ENCODE peak calls at places on chromosomes 4 and X, in eight cellular contexts. One of them, this sample, is unnamed.

GRCh38 chr4:66842401-66842800 is 702.9 kb downstream of the CENPC start:
- DNase-seq in astrocyte of the spinal cord: no peak
- DNase-seq in lower leg skin: no peak
- DNase-seq in fibroblast of the aortic adventitia: no peak
- DNase-seq in omental fat pad: no peak
- DNase-seq in suprapubic skin: no peak
- DNase-seq in fibroblast of lung: no peak
- DNase-seq in neural crest cell: no peak
- DNase-seq in this sample: no peak

GRCh38 chrX:20320461-20321159 is 53.9 kb upstream of the RPS6KA3 start:
- DNase-seq in neural crest cell: no peak
- DNase-seq in lower leg skin: no peak
- DNase-seq in omental fat pad: no peak
- DNase-seq in suprapubic skin: no peak
- DNase-seq in astrocyte of the spinal cord: no peak
- DNase-seq in fibroblast of lung: no peak
- DNase-seq in fibroblast of the aortic adventitia: no peak
- DNase-seq in this sample: no peak

GRCh38 chr4:89949782-89950387 is 55.2 kb downstream of the MMRN1 start:
- DNase-seq in fibroblast of the aortic adventitia: no peak
- DNase-seq in suprapubic skin: no peak
- DNase-seq in lower leg skin: no peak
- DNase-seq in fibroblast of lung: no peak
- DNase-seq in omental fat pad: no peak
- DNase-seq in neural crest cell: no peak
- DNase-seq in astrocyte of the spinal cord: no peak
- DNase-seq in this sample: no peak

GRCh38 chr4:32858971-32859370 is 2138.8 kb downstream of the PCDH7 start:
- DNase-seq in astrocyte of the spinal cord: peak
- DNase-seq in fibroblast of the aortic adventitia: peak
- DNase-seq in neural crest cell: no peak
- DNase-seq in lower leg skin: no peak
- DNase-seq in omental fat pad: no peak
- DNase-seq in fibroblast of lung: peak
- DNase-seq in suprapubic skin: no peak
- DNase-seq in this sample: no peak

GRCh38 chr4:13261486-13262257 is 222.5 kb downstream of the RAB28 start:
- DNase-seq in astrocyte of the spinal cord: no peak
- DNase-seq in lower leg skin: no peak
- DNase-seq in fibroblast of lung: peak
- DNase-seq in omental fat pad: no peak
- DNase-seq in neural crest cell: no peak
- DNase-seq in fibroblast of the aortic adventitia: no peak
- DNase-seq in suprapubic skin: no peak
- DNase-seq in this sample: no peak

GRCh38 chr4:86358176-86358701 is 1.6 kb downstream of the MAPK10 start:
- DNase-seq in fibroblast of the aortic adventitia: peak
- DNase-seq in astrocyte of the spinal cord: no peak
- DNase-seq in fibroblast of lung: peak
- DNase-seq in omental fat pad: no peak
- DNase-seq in lower leg skin: no peak
- DNase-seq in neural crest cell: no peak
- DNase-seq in suprapubic skin: no peak
- DNase-seq in this sample: no peak

GRCh38 chrX:124981420-124981819 is 338.3 kb upstream of the TEX13C start:
- DNase-seq in fibroblast of the aortic adventitia: no peak
- DNase-seq in fibroblast of lung: no peak
- DNase-seq in lower leg skin: no peak
- DNase-seq in omental fat pad: no peak
- DNase-seq in suprapubic skin: no peak
- DNase-seq in neural crest cell: no peak
- DNase-seq in astrocyte of the spinal cord: no peak
- DNase-seq in this sample: no peak

GRCh38 chr4:110516106-110516922 is 40.4 kb downstream of the ENPEP start:
- DNase-seq in astrocyte of the spinal cord: peak
- DNase-seq in neural crest cell: peak
- DNase-seq in lower leg skin: peak
- DNase-seq in omental fat pad: peak
- DNase-seq in fibroblast of the aortic adventitia: peak
- DNase-seq in fibroblast of lung: peak
- DNase-seq in suprapubic skin: no peak
- DNase-seq in this sample: no peak

GRCh38 chrX:47817421-47817820 is 19.3 kb upstream of the ZNF81 start:
- DNase-seq in neural crest cell: no peak
- DNase-seq in fibroblast of lung: no peak
- DNase-seq in astrocyte of the spinal cord: no peak
- DNase-seq in lower leg skin: no peak
- DNase-seq in omental fat pad: no peak
- DNase-seq in fibroblast of the aortic adventitia: peak
- DNase-seq in suprapubic skin: no peak
- DNase-seq in this sample: no peak

GRCh38 chr4:56253631-56254241 is 133.6 kb downstream of the AASDH start:
- DNase-seq in suprapubic skin: no peak
- DNase-seq in neural crest cell: no peak
- DNase-seq in astrocyte of the spinal cord: no peak
- DNase-seq in lower leg skin: no peak
- DNase-seq in omental fat pad: no peak
- DNase-seq in fibroblast of lung: no peak
- DNase-seq in fibroblast of the aortic adventitia: no peak
- DNase-seq in this sample: no peak

GRCh38 chr4:182495111-182495510 is 251.9 kb downstream of the TENM3 start:
- DNase-seq in fibroblast of lung: no peak
- DNase-seq in fibroblast of the aortic adventitia: no peak
- DNase-seq in suprapubic skin: no peak
- DNase-seq in lower leg skin: no peak
- DNase-seq in astrocyte of the spinal cord: no peak
- DNase-seq in neural crest cell: no peak
- DNase-seq in omental fat pad: no peak
- DNase-seq in this sample: no peak

GRCh38 chr4:151409470-151410313 is 716 bp downstream of the FHIP1A start:
- DNase-seq in omental fat pad: no peak
- DNase-seq in astrocyte of the spinal cord: peak
- DNase-seq in neural crest cell: no peak
- DNase-seq in suprapubic skin: peak
- DNase-seq in lower leg skin: no peak
- DNase-seq in fibroblast of the aortic adventitia: no peak
- DNase-seq in fibroblast of lung: no peak
- DNase-seq in this sample: no peak

GRCh38 chr4:181224826-181225225 is 1018.4 kb upstream of the TENM3 start:
- DNase-seq in fibroblast of lung: peak
- DNase-seq in lower leg skin: no peak
- DNase-seq in suprapubic skin: no peak
- DNase-seq in neural crest cell: no peak
- DNase-seq in astrocyte of the spinal cord: peak
- DNase-seq in omental fat pad: no peak
- DNase-seq in fibroblast of the aortic adventitia: no peak
- DNase-seq in this sample: no peak

GRCh38 chrX:71954458-71954857 is 43.8 kb downstream of the NHSL2 start:
- DNase-seq in fibroblast of lung: no peak
- DNase-seq in suprapubic skin: no peak
- DNase-seq in neural crest cell: no peak
- DNase-seq in omental fat pad: no peak
- DNase-seq in astrocyte of the spinal cord: no peak
- DNase-seq in lower leg skin: no peak
- DNase-seq in fibroblast of the aortic adventitia: no peak
- DNase-seq in this sample: no peak

GRCh38 chr4:113901994-113902787 is 77.3 kb downstream of the ARSJ start:
- DNase-seq in fibroblast of lung: no peak
- DNase-seq in lower leg skin: no peak
- DNase-seq in suprapubic skin: no peak
- DNase-seq in astrocyte of the spinal cord: no peak
- DNase-seq in omental fat pad: no peak
- DNase-seq in fibroblast of the aortic adventitia: no peak
- DNase-seq in neural crest cell: no peak
- DNase-seq in this sample: no peak
- TF ChIP-seq CTCF in fibroblast of lung: no peak
- TF ChIP-seq CTCF in lower leg skin: no peak
- TF ChIP-seq CTCF in suprapubic skin: peak
- TF ChIP-seq CTCF in astrocyte of the spinal cord: no peak
- TF ChIP-seq CTCF in omental fat pad: no peak
- TF ChIP-seq CTCF in fibroblast of the aortic adventitia: no peak
- TF ChIP-seq CTCF in neural crest cell: no peak
- TF ChIP-seq CTCF in this sample: no peak

GRCh38 chr4:162957521-162958143 is 209.1 kb downstream of the NAF1 start:
- DNase-seq in suprapubic skin: no peak
- DNase-seq in omental fat pad: no peak
- DNase-seq in fibroblast of lung: no peak
- DNase-seq in fibroblast of the aortic adventitia: no peak
- DNase-seq in astrocyte of the spinal cord: no peak
- DNase-seq in lower leg skin: no peak
- DNase-seq in neural crest cell: no peak
- DNase-seq in this sample: no peak

GRCh38 chr4:162954976-162955375 is 211.7 kb downstream of the NAF1 start:
- DNase-seq in lower leg skin: no peak
- DNase-seq in astrocyte of the spinal cord: no peak
- DNase-seq in suprapubic skin: no peak
- DNase-seq in omental fat pad: no peak
- DNase-seq in fibroblast of lung: no peak
- DNase-seq in neural crest cell: no peak
- DNase-seq in fibroblast of the aortic adventitia: no peak
- DNase-seq in this sample: no peak

GRCh38 chr4:162959056-162959455 is 207.6 kb downstream of the NAF1 start:
- DNase-seq in lower leg skin: no peak
- DNase-seq in neural crest cell: no peak
- DNase-seq in fibroblast of lung: no peak
- DNase-seq in omental fat pad: no peak
- DNase-seq in fibroblast of the aortic adventitia: no peak
- DNase-seq in astrocyte of the spinal cord: no peak
- DNase-seq in suprapubic skin: no peak
- DNase-seq in this sample: no peak
- TF ChIP-seq CTCF in lower leg skin: no peak
- TF ChIP-seq CTCF in neural crest cell: no peak
- TF ChIP-seq CTCF in fibroblast of lung: no peak
- TF ChIP-seq CTCF in omental fat pad: no peak
- TF ChIP-seq CTCF in fibroblast of the aortic adventitia: no peak
- TF ChIP-seq CTCF in astrocyte of the spinal cord: no peak
- TF ChIP-seq CTCF in suprapubic skin: no peak
- TF ChIP-seq CTCF in this sample: peak

GRCh38 chrX:27391601-27392000 is 71.5 kb downstream of the PPP4R3C start:
- DNase-seq in suprapubic skin: no peak
- DNase-seq in omental fat pad: no peak
- DNase-seq in lower leg skin: no peak
- DNase-seq in astrocyte of the spinal cord: peak
- DNase-seq in fibroblast of lung: peak
- DNase-seq in neural crest cell: no peak
- DNase-seq in fibroblast of the aortic adventitia: no peak
- DNase-seq in this sample: no peak
- TF ChIP-seq CTCF in suprapubic skin: no peak
- TF ChIP-seq CTCF in omental fat pad: no peak
- TF ChIP-seq CTCF in lower leg skin: no peak
- TF ChIP-seq CTCF in astrocyte of the spinal cord: no peak
- TF ChIP-seq CTCF in fibroblast of lung: no peak
- TF ChIP-seq CTCF in neural crest cell: no peak
- TF ChIP-seq CTCF in fibroblast of the aortic adventitia: no peak
- TF ChIP-seq CTCF in this sample: no peak

DNA sequence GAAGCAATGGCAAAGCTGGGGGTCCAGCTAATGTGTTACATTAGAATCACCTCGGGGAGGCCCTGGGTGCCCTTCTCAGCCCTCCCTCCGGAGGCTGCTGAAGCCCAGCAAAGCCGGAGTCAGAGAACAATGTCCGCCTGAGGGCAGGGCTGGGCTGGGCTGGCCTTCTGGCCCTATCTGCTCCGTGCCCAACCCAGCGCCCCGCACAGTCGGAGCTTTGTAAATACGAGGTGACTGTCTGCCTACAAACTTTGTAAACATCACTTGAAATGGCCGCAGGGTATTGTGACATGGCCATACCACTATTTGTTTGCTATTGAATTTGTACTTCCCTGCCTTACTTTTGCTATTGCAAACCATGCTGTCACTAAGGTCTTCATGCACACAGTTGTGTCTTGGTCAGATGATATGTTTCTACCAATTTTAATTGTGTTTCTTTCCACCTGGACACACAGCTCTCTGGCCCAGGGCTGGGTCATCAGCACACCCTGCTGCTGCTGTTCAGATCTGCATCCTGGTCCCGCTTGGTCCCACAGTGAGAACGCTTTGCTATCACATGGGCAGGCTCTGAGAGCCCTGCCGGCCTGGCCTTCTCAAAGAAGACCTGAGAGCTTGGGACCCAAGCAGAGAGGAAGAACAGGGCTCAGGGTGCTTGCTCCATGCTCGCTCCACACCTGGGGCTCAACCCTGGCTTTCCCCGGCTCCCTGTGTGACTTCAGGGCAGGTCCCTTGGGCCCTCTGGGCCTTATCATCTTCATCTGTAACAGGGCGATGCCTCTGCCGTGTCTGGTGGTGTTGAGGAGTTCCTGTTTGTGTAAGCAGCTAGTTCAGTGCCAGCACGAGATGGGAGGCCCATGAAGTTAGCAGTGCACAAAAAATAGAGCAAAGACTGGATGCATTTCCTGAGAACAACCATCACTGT is 2.2 kb downstream of the S100P start:
- DNase-seq in neural crest cell: no peak
- DNase-seq in lower leg skin: no peak
- DNase-seq in fibroblast of the aortic adventitia: no peak
- DNase-seq in astrocyte of the spinal cord: no peak
- DNase-seq in suprapubic skin: no peak
- DNase-seq in fibroblast of lung: no peak
- DNase-seq in omental fat pad: no peak
- DNase-seq in this sample: no peak
- TF ChIP-seq CTCF in neural crest cell: no peak
- TF ChIP-seq CTCF in lower leg skin: no peak
- TF ChIP-seq CTCF in fibroblast of the aortic adventitia: no peak
- TF ChIP-seq CTCF in astrocyte of the spinal cord: no peak
- TF ChIP-seq CTCF in suprapubic skin: no peak
- TF ChIP-seq CTCF in fibroblast of lung: no peak
- TF ChIP-seq CTCF in omental fat pad: no peak
- TF ChIP-seq CTCF in this sample: no peak

GRCh38 chr4:189090174-189090814 is 850.4 kb upstream of the FRG1 start:
- DNase-seq in omental fat pad: no peak
- DNase-seq in astrocyte of the spinal cord: no peak
- DNase-seq in lower leg skin: no peak
- DNase-seq in fibroblast of the aortic adventitia: no peak
- DNase-seq in neural crest cell: no peak
- DNase-seq in suprapubic skin: no peak
- DNase-seq in fibroblast of lung: no peak
- DNase-seq in this sample: no peak
- TF ChIP-seq CTCF in omental fat pad: no peak
- TF ChIP-seq CTCF in astrocyte of the spinal cord: peak
- TF ChIP-seq CTCF in lower leg skin: no peak
- TF ChIP-seq CTCF in fibroblast of the aortic adventitia: no peak
- TF ChIP-seq CTCF in neural crest cell: peak
- TF ChIP-seq CTCF in suprapubic skin: peak
- TF ChIP-seq CTCF in fibroblast of lung: peak
- TF ChIP-seq CTCF in this sample: no peak

DNA sequence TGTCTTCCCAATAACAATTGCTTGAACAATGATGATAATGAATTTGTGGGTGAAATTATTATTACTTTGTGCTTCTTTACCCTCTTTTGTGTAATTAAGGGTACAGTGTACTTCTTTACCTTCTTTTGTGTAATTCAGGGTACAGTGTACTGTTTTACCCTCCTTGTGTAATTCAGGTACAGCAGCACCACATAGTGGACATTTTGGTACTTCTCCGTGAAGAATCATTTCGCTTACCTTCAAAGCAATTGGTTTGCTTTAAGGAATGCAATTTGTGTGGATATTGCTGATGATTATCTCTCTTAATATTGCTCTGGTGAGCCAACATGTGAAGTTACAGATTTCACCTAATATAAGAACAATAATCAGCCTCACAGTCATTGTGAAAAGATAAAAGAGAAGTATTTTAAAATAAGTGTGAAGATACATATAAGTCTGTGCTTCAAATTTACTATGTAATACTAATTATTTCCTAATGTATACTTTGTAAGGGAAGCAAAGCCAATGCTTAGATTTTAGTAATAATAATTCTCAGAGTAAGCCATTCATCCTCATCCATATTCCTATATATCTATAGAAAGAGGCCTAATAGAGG is 27.2 kb upstream of the SEC24B start:
- DNase-seq in omental fat pad: no peak
- DNase-seq in astrocyte of the spinal cord: peak
- DNase-seq in fibroblast of the aortic adventitia: peak
- DNase-seq in neural crest cell: peak
- DNase-seq in lower leg skin: no peak
- DNase-seq in suprapubic skin: no peak
- DNase-seq in fibroblast of lung: peak
- DNase-seq in this sample: no peak
- TF ChIP-seq CTCF in omental fat pad: no peak
- TF ChIP-seq CTCF in astrocyte of the spinal cord: peak
- TF ChIP-seq CTCF in fibroblast of the aortic adventitia: peak
- TF ChIP-seq CTCF in neural crest cell: peak
- TF ChIP-seq CTCF in lower leg skin: no peak
- TF ChIP-seq CTCF in suprapubic skin: peak
- TF ChIP-seq CTCF in fibroblast of lung: peak
- TF ChIP-seq CTCF in this sample: peak